ENCODE peak calls at places on chromosomes 12 and 14, in seven cellular contexts. One of them, this sample, is unnamed.

GRCh38 chr12:31817120-31817519 is 88.3 kb upstream of the AMN1 start:
- DNase-seq in breast epithelium: no peak
- DNase-seq in GM12878: no peak
- DNase-seq in stomach: no peak
- DNase-seq in H1: no peak
- DNase-seq in HCT116: no peak
- DNase-seq in suprapubic skin: no peak
- DNase-seq in this sample: no peak

GRCh38 chr12:9389796-9390195 is 181.6 kb upstream of the PZP start:
- DNase-seq in breast epithelium: no peak
- DNase-seq in GM12878: no peak
- DNase-seq in stomach: no peak
- DNase-seq in H1: no peak
- DNase-seq in HCT116: no peak
- DNase-seq in suprapubic skin: no peak
- DNase-seq in this sample: no peak

GRCh38 chr12:59149995-59150642 is 229.8 kb upstream of the LRIG3 start:
- DNase-seq in breast epithelium: no peak
- DNase-seq in GM12878: peak
- DNase-seq in stomach: no peak
- DNase-seq in H1: no peak
- DNase-seq in HCT116: peak
- DNase-seq in suprapubic skin: no peak
- DNase-seq in this sample: no peak

GRCh38 chr14:103230021-103230420 is 104.0 kb upstream of the EIF5 start:
- DNase-seq in breast epithelium: no peak
- DNase-seq in GM12878: no peak
- DNase-seq in stomach: no peak
- DNase-seq in H1: no peak
- DNase-seq in HCT116: no peak
- DNase-seq in suprapubic skin: no peak
- DNase-seq in this sample: no peak

GRCh38 chr12:77493311-77493710 is 337.4 kb upstream of the NAV3 start:
- DNase-seq in breast epithelium: no peak
- DNase-seq in GM12878: no peak
- DNase-seq in stomach: no peak
- DNase-seq in H1: no peak
- DNase-seq in HCT116: no peak
- DNase-seq in suprapubic skin: no peak
- DNase-seq in this sample: no peak

GRCh38 chr12:104131609-104132008 is 6.4 kb downstream of the NFYB start:
- DNase-seq in breast epithelium: no peak
- DNase-seq in GM12878: no peak
- DNase-seq in stomach: no peak
- DNase-seq in H1: no peak
- DNase-seq in HCT116: no peak
- DNase-seq in suprapubic skin: no peak
- DNase-seq in this sample: no peak

GRCh38 chr12:131610891-131611290 is 100.0 kb upstream of the SFSWAP start:
- DNase-seq in breast epithelium: no peak
- DNase-seq in GM12878: no peak
- DNase-seq in stomach: no peak
- DNase-seq in H1: no peak
- DNase-seq in HCT116: no peak
- DNase-seq in suprapubic skin: no peak
- DNase-seq in this sample: peak

GRCh38 chr12:23221066-23221465 is 596.1 kb downstream of the ETNK1 start:
- DNase-seq in breast epithelium: no peak
- DNase-seq in GM12878: no peak
- DNase-seq in stomach: no peak
- DNase-seq in H1: no peak
- DNase-seq in HCT116: no peak
- DNase-seq in suprapubic skin: no peak
- DNase-seq in this sample: no peak

GRCh38 chr12:50574621-50575348 is 70.0 kb downstream of the DIP2B start:
- DNase-seq in breast epithelium: no peak
- DNase-seq in GM12878: no peak
- DNase-seq in stomach: no peak
- DNase-seq in H1: no peak
- DNase-seq in HCT116: no peak
- DNase-seq in suprapubic skin: no peak
- DNase-seq in this sample: no peak

GRCh38 chr12:52126605-52127578 is 47.4 kb downstream of the SMIM41 start:
- DNase-seq in breast epithelium: peak
- DNase-seq in GM12878: no peak
- DNase-seq in stomach: peak
- DNase-seq in H1: no peak
- DNase-seq in HCT116: no peak
- DNase-seq in suprapubic skin: peak
- DNase-seq in this sample: peak

DNA sequence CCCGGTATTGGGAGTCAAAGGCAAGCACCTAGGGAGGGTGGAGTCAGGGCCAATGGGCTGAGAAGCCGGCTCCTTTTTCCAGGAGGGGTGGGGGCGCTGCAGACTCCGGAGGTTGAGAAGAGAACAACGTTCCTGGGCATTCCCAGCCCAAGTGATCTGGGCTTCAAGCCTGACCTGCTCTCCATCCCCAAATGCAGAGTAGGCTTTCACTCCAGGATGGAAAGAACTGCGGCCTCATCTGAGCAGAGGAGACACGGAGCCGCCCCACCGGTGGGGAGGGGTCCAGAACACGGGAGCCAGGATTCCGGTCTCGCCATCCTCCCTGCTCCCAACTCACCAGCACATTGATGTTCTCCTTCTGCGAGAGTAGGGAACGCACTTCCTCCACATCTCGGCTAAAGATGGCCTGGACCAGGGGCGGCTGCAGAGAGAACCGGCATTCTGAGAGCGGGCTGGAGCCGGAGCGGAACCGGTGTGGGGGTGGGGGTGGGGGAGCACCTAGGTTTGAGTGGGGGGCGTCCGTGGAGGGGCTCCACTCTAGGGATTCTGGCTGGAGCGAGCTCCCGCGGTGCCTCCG is 605 bp downstream of the ANKRD52 start:
- DNase-seq in breast epithelium: no peak
- DNase-seq in GM12878: no peak
- DNase-seq in stomach: no peak
- DNase-seq in H1: no peak
- DNase-seq in HCT116: no peak
- DNase-seq in suprapubic skin: no peak
- DNase-seq in this sample: no peak
- TF ChIP-seq CTCF in breast epithelium: no peak
- TF ChIP-seq CTCF in GM12878: peak
- TF ChIP-seq CTCF in stomach: no peak
- TF ChIP-seq CTCF in H1: no peak
- TF ChIP-seq CTCF in HCT116: no peak
- TF ChIP-seq CTCF in suprapubic skin: no peak
- TF ChIP-seq CTCF in this sample: no peak

GRCh38 chr12:109394891-109395290 is 47.2 kb downstream of the MYO1H start:
- DNase-seq in breast epithelium: no peak
- DNase-seq in GM12878: no peak
- DNase-seq in stomach: no peak
- DNase-seq in H1: no peak
- DNase-seq in HCT116: no peak
- DNase-seq in suprapubic skin: no peak
- DNase-seq in this sample: no peak

GRCh38 chr12:109389146-109389545 is 41.4 kb downstream of the MYO1H start:
- DNase-seq in breast epithelium: no peak
- DNase-seq in GM12878: no peak
- DNase-seq in stomach: no peak
- DNase-seq in H1: no peak
- DNase-seq in HCT116: no peak
- DNase-seq in suprapubic skin: no peak
- DNase-seq in this sample: no peak

GRCh38 chr12:109388167-109388563 is 40.5 kb downstream of the MYO1H start:
- DNase-seq in breast epithelium: no peak
- DNase-seq in GM12878: no peak
- DNase-seq in stomach: no peak
- DNase-seq in H1: no peak
- DNase-seq in HCT116: no peak
- DNase-seq in suprapubic skin: no peak
- DNase-seq in this sample: no peak

DNA sequence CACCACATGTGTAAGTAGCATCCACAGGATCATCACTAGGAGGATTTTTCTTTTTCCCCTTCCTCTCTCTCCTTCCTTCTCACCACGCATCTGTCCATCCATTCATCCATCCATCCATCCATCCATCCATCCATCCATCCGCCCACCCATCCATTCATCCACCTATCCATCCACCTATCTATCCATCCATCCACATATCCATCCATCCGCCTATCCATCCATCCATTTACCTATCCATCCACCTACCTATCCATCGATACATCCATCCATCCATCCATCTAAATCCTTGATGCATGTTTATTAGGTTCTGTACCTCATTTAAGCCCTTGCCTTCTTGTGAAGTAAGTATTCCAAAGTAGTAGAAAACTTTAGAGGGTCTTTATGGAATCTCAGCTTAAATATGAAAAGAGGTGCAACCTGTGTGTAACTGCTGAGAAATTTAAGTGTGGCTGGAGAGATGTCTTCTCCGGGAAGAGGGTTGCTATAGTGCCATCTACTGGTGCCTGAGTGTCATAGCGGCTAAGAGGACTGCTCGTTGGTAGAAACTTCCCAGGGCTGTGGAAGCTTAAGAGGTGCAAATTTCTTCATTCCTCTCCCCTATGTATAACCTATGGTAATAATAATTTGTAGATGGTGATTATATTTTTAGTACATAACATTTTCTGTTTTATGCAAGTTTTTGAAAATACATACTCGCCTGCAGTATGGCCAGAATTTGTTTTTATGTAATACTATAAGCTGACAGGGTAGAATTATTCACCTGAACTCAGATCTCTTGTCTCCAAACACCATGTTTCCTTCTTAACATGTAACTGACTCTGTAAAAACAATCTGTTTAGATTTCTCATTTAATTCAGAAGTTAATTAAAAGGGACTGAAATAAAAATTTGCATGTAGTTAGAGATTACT is 46.0 kb downstream of the MYO1H start:
- DNase-seq in breast epithelium: no peak
- DNase-seq in GM12878: no peak
- DNase-seq in stomach: peak
- DNase-seq in H1: no peak
- DNase-seq in HCT116: peak
- DNase-seq in suprapubic skin: no peak
- DNase-seq in this sample: no peak
- TF ChIP-seq POLR2AphosphoS5 in breast epithelium: no peak
- TF ChIP-seq POLR2AphosphoS5 in GM12878: no peak
- TF ChIP-seq POLR2AphosphoS5 in stomach: no peak
- TF ChIP-seq POLR2AphosphoS5 in H1: no peak
- TF ChIP-seq POLR2AphosphoS5 in HCT116: no peak
- TF ChIP-seq POLR2AphosphoS5 in suprapubic skin: no peak
- TF ChIP-seq POLR2AphosphoS5 in this sample: no peak

DNA sequence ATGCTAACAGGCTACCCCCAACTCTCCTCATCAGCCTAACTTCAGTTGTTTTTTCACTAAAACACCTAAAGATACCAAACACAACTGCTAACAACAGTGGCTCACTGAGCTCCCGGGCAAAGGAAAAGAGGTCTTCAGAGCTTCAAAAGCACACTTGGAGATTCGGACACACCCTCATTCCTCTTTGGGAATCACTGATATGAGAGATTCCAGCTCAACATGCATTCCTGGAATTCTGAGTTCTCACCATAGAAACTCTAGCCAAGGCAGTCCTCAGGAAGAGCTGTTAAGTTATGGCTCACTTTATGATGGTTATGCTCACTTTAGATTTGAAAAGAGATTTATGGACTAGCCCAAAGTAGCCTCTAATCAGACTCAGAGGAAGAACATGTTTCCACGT is 40.1 kb downstream of the STXBP6 start:
- DNase-seq in breast epithelium: no peak
- DNase-seq in GM12878: no peak
- DNase-seq in stomach: no peak
- DNase-seq in H1: no peak
- DNase-seq in HCT116: no peak
- DNase-seq in suprapubic skin: no peak
- DNase-seq in this sample: no peak
- H3K27ac ChIP-seq in breast epithelium: no peak
- H3K27ac ChIP-seq in GM12878: no peak
- H3K27ac ChIP-seq in stomach: no peak
- H3K27ac ChIP-seq in H1: peak
- H3K27ac ChIP-seq in HCT116: no peak
- H3K27ac ChIP-seq in suprapubic skin: no peak
- H3K27ac ChIP-seq in this sample: no peak

GRCh38 chr12:2812290-2813213 is at the start of gene ITFG2:
- DNase-seq in breast epithelium: peak
- DNase-seq in GM12878: peak
- DNase-seq in stomach: peak
- DNase-seq in H1: peak
- DNase-seq in HCT116: peak
- DNase-seq in suprapubic skin: peak
- DNase-seq in this sample: peak
- TF ChIP-seq CTCF in breast epithelium: no peak
- TF ChIP-seq CTCF in GM12878: no peak
- TF ChIP-seq CTCF in stomach: no peak
- TF ChIP-seq CTCF in H1: no peak
- TF ChIP-seq CTCF in HCT116: no peak
- TF ChIP-seq CTCF in suprapubic skin: no peak
- TF ChIP-seq CTCF in this sample: no peak

GRCh38 chr12:48084066-48084465 is 21.8 kb downstream of the SENP1 start:
- DNase-seq in breast epithelium: no peak
- DNase-seq in GM12878: no peak
- DNase-seq in stomach: no peak
- DNase-seq in H1: no peak
- DNase-seq in HCT116: no peak
- DNase-seq in suprapubic skin: no peak
- DNase-seq in this sample: no peak
- TF ChIP-seq POLR2AphosphoS5 in breast epithelium: no peak
- TF ChIP-seq POLR2AphosphoS5 in GM12878: no peak
- TF ChIP-seq POLR2AphosphoS5 in stomach: no peak
- TF ChIP-seq POLR2AphosphoS5 in H1: no peak
- TF ChIP-seq POLR2AphosphoS5 in HCT116: no peak
- TF ChIP-seq POLR2AphosphoS5 in suprapubic skin: no peak
- TF ChIP-seq POLR2AphosphoS5 in this sample: no peak

DNA sequence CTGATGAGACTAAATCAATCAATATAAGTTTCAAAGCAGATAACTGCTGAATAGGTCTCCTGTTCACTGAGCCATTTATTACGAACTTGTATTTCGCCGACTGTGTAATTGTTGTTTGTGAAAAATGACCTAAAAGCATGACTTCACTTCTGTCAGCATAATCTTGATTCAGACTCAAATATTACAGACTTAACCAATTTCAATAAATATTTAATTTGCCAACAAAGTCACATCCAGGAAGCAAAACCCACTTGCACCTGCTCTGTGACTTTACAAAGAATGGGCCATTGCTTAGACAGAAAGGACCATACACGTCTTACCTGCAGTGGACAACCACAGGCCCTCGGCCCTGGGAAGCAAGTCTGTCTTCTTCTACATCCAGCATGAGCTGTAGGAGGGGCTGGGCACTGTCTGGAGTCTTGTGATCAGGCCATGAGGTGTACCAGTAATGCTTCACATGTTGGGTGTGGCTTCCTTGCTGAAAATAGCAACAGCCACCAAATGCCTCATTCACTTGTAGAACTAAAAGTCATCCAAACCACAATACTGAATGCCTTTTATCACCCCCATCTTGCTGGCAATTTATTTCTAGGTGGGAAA is 23.5 kb upstream of the PTPRB start:
- DNase-seq in breast epithelium: no peak
- DNase-seq in GM12878: no peak
- DNase-seq in stomach: no peak
- DNase-seq in H1: no peak
- DNase-seq in HCT116: peak
- DNase-seq in suprapubic skin: no peak
- DNase-seq in this sample: no peak
- H3K27ac ChIP-seq in breast epithelium: no peak
- H3K27ac ChIP-seq in GM12878: no peak
- H3K27ac ChIP-seq in stomach: no peak
- H3K27ac ChIP-seq in H1: no peak
- H3K27ac ChIP-seq in HCT116: no peak
- H3K27ac ChIP-seq in suprapubic skin: peak
- H3K27ac ChIP-seq in this sample: no peak

GRCh38 chr14:104726600-104727451 is 2.8 kb downstream of the ADSS1 start:
- DNase-seq in breast epithelium: no peak
- DNase-seq in GM12878: no peak
- DNase-seq in stomach: no peak
- DNase-seq in H1: no peak
- DNase-seq in HCT116: no peak
- DNase-seq in suprapubic skin: no peak
- DNase-seq in this sample: no peak
- TF ChIP-seq CTCF in breast epithelium: no peak
- TF ChIP-seq CTCF in GM12878: no peak
- TF ChIP-seq CTCF in stomach: no peak
- TF ChIP-seq CTCF in H1: peak
- TF ChIP-seq CTCF in HCT116: peak
- TF ChIP-seq CTCF in suprapubic skin: no peak
- TF ChIP-seq CTCF in this sample: no peak